ENCODE peak calls at places on chromosomes 6 and 20, in nine cellular contexts. T, G, N, D, A, K, Z, I and R are unnamed samples. For H3K27me3, the result is how much of the 10 kb centered on the place peaks cover.

GRCh38 chr20:39849664-39850063 is 839.4 kb downstream of the MAFB start:
- DNase-seq in T (peak), G (peak), N (peak), D (peak), A (peak), K (no peak), Z (peak), I (peak), R (peak)

GRCh38 chr6:30260036-30260504 is 46.9 kb upstream of the TRIM26 start:
- DNase-seq in T (peak), G (peak), N (peak), D (no peak), A (no peak), K (no peak), Z (peak), I (no peak), R (no peak)

GRCh38 chr20:771741-772464 is 3.6 kb upstream of the SLC52A3 start:
- DNase-seq in T (no peak), G (no peak), N (no peak), D (no peak), A (no peak), K (no peak), Z (no peak), I (no peak), R (no peak)

GRCh38 chr6:109010703-109011102 is 83.9 kb downstream of the SESN1 start:
- DNase-seq in T (peak), G (no peak), N (no peak), D (no peak), A (no peak), K (peak), Z (no peak), I (no peak), R (no peak)

GRCh38 chr20:19070681-19071441 is 141.6 kb upstream of the SLC24A3 start:
- DNase-seq in T (no peak), G (no peak), N (no peak), D (no peak), A (no peak), K (no peak), Z (no peak), I (no peak), R (no peak)

GRCh38 chr6:79269877-79270276 is 35.4 kb upstream of the HMGN3 start:
- DNase-seq in T (no peak), G (no peak), N (no peak), D (peak), A (no peak), K (no peak), Z (no peak), I (no peak), R (no peak)

GRCh38 chr6:154474636-154475428 is 35.7 kb downstream of the CNKSR3 start:
- DNase-seq in T (no peak), G (no peak), N (no peak), D (no peak), A (no peak), K (peak), Z (peak), I (no peak), R (no peak)

GRCh38 chr6:5139828-5140771 is 55.0 kb downstream of the PPP1R3G start:
- DNase-seq in T (peak), G (no peak), N (no peak), D (no peak), A (no peak), K (no peak), Z (no peak), I (no peak), R (peak)

GRCh38 chr20:38125157-38126056 is 39.7 kb downstream of the TGM2 start:
- DNase-seq in T (peak), G (peak), N (peak), D (peak), A (peak), K (peak), Z (peak), I (peak), R (peak)

GRCh38 chr6:35731736-35732532 is 4.9 kb upstream of the ARMC12 start:
- DNase-seq in T (peak), G (peak), N (peak), D (peak), A (peak), K (peak), Z (peak), I (peak), R (peak)

GRCh38 chr6:31407699-31408098 is 4.3 kb downstream of the MICA start:
- DNase-seq in T (no peak), G (no peak), N (no peak), D (no peak), A (no peak), K (peak), Z (no peak), I (no peak), R (no peak)

GRCh38 chr6:31402324-31403282 is 792 bp upstream of the MICA start:
- DNase-seq in T (peak), G (no peak), N (peak), D (peak), A (no peak), K (peak), Z (no peak), I (no peak), R (no peak)

GRCh38 chr6:31403283-31403989 is at the start of gene MICA:
- DNase-seq in T (peak), G (peak), N (peak), D (peak), A (peak), K (peak), Z (peak), I (peak), R (peak)

GRCh38 chr6:31401403-31401802 is 2.0 kb upstream of the MICA start:
- DNase-seq in T (peak), G (no peak), N (peak), D (no peak), A (peak), K (peak), Z (no peak), I (no peak), R (peak)

DNA sequence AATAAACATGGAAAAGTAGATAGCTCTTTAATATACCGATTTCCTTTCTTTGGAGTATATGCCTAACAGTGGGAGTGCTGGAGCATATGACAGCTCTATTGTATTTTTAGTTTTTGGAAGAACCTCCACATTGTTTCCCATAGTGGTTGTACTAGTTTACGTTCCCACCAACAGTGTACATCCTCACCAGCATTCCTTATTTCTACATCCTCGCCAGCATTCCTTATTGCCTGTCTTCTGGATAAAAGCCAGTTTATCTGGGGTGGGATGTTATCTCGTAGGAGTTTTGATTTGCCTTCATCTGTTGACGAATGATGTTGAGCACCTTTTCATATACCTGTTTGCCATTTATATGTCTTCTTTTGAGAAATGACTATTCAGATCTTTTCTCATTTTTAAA is 2.6 kb downstream of the MICA start:
- DNase-seq in T (no peak), G (no peak), N (no peak), D (no peak), A (no peak), K (no peak), Z (no peak), I (no peak), R (no peak)
- H3K27me3 ChIP-seq in T (under half), G (under half), N (under half), D (under half), A (under half), K (under half), Z (under half), I (under half), R (under half)

GRCh38 chr20:48735112-48735511 is 92.7 kb downstream of the PREX1 start:
- DNase-seq in T (no peak), G (no peak), N (no peak), D (no peak), A (no peak), K (no peak), Z (no peak), I (no peak), R (no peak)
- H3K27ac ChIP-seq in T (no peak), G (no peak), N (no peak), D (no peak), A (no peak), K (no peak), Z (no peak), I (no peak), R (no peak)

GRCh38 chr6:38773338-38773737 is 58.2 kb downstream of the DNAH8 start:
- DNase-seq in T (no peak), G (no peak), N (peak), D (no peak), A (no peak), K (peak), Z (peak), I (no peak), R (no peak)
- TF ChIP-seq CTCF in T (no peak), G (no peak), N (peak), D (no peak), A (no peak), K (peak), Z (peak), I (no peak), R (no peak)

GRCh38 chr6:165455488-165455887 is 146.1 kb upstream of the C6orf118 start:
- DNase-seq in T (peak), G (no peak), N (no peak), D (no peak), A (no peak), K (no peak), Z (no peak), I (no peak), R (no peak)
- H3K27me3 ChIP-seq in T (under half), G (under half), N (under half), D (under half), A (under half), K (under half), Z (under half), I (under half), R (under half)

DNA sequence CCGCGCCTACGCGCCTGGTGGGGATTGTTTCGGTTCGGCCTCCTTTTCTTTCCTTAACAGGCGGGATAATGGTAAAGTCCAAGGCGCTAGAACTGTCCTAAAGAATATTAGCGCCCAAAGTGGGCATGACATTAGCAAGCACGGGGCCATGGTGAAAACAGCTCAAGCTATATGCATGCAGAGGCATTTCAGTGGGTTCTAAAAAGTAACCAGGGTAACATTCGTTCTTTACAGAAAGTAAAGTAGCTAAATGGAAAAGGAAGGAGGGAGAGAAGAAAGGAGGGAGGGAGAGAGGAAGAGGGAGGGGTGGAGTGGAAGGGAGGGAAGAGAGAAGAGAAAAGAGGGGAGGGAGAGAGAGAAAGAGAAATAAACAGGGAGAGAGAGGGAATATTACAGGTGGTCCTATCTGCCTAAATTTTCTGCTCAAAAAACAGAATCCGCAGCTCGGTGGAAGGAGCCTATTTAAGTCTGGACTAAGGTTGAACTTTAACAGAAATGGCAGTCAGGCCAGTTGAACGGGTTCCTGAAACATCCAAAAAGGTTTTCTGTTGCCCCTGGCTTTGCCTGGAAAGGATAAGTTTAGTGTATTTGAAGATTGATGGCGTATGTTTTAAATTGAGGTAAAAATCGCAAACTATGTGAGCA is 2.0 kb downstream of the TFAP2B start:
- DNase-seq in T (no peak), G (no peak), N (no peak), D (no peak), A (no peak), K (peak), Z (no peak), I (no peak), R (no peak)
- H3K27ac ChIP-seq in T (no peak), G (no peak), N (no peak), D (no peak), A (no peak), K (no peak), Z (no peak), I (peak), R (no peak)

DNA sequence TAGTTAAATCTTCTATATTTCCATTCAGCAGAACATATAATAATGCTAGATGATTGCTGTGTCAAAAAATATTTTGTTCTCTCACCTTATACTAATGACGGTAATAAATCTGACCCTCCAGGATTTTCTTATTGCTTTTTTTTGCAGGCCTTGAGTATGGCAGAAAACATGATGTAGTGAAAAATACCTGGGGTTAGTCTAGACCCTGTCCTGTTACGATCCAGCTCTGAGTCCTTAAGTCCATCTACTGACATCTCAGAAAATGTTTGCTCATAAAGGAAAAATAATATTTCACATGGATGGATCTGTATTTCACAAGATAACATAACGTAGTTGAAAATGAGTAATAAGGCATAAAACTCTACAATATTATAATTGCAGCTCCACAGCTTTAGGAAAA is 277.0 kb downstream of the EPHA7 start:
- DNase-seq in T (no peak), G (no peak), N (no peak), D (no peak), A (no peak), K (no peak), Z (no peak), I (no peak), R (no peak)
- TF ChIP-seq CTCF in T (no peak), G (no peak), N (no peak), D (no peak), A (no peak), K (no peak), Z (no peak), I (no peak), R (no peak)

GRCh38 chr20:45157977-45158376 is 16.7 kb upstream of the PI3 start:
- DNase-seq in T (no peak), G (no peak), N (no peak), D (no peak), A (no peak), K (peak), Z (no peak), I (no peak), R (no peak)

GRCh38 chr20:45164906-45165305 is 9.8 kb upstream of the PI3 start:
- DNase-seq in T (no peak), G (no peak), N (no peak), D (no peak), A (no peak), K (no peak), Z (no peak), I (no peak), R (no peak)

GRCh38 chr20:45163071-45163803 is 11.5 kb upstream of the PI3 start:
- DNase-seq in T (no peak), G (no peak), N (no peak), D (no peak), A (no peak), K (no peak), Z (no peak), I (no peak), R (no peak)
- H3K27me3 ChIP-seq in T (under half), G (under half), N (under half), D (under half), A (under half), K (under half), Z (under half), I (under half), R (under half)

DNA sequence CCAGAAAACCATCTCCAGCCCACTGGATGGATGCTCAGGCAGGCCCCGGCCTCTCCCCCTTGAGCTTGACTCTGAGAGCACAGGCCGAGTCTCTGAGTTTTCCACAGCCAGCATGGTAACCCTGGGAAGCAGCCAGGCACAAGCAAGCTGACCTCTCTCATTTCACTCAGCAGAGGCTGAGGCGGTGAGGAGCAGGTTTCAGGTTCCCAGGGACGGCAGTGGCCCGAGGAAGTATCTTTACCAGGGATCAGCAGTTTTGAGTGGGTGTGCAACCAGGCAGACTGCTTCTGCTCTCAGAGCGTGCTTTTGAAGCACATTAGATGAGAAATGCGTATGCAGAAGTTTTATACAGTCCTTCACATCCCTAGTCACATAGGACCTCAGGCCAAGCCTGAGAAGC is 12.6 kb downstream of the HCK start:
- DNase-seq in T (no peak), G (no peak), N (no peak), D (no peak), A (no peak), K (no peak), Z (no peak), I (no peak), R (no peak)
- H3K27ac ChIP-seq in T (no peak), G (no peak), N (no peak), D (no peak), A (no peak), K (no peak), Z (no peak), I (no peak), R (no peak)

GRCh38 chr6:13212538-13212937 is 115.8 kb downstream of the TBC1D7 start:
- DNase-seq in T (no peak), G (no peak), N (no peak), D (no peak), A (no peak), K (no peak), Z (no peak), I (no peak), R (no peak)

GRCh38 chr6:13216236-13216933 is 112.0 kb downstream of the TBC1D7 start:
- DNase-seq in T (no peak), G (no peak), N (no peak), D (no peak), A (no peak), K (no peak), Z (no peak), I (no peak), R (no peak)

GRCh38 chr6:13217206-13217905 is 111.0 kb downstream of the TBC1D7 start:
- DNase-seq in T (no peak), G (no peak), N (no peak), D (no peak), A (no peak), K (no peak), Z (no peak), I (no peak), R (no peak)

GRCh38 chr6:13215390-13215789 is 112.9 kb downstream of the TBC1D7 start:
- DNase-seq in T (no peak), G (no peak), N (no peak), D (no peak), A (no peak), K (no peak), Z (no peak), I (no peak), R (no peak)

DNA sequence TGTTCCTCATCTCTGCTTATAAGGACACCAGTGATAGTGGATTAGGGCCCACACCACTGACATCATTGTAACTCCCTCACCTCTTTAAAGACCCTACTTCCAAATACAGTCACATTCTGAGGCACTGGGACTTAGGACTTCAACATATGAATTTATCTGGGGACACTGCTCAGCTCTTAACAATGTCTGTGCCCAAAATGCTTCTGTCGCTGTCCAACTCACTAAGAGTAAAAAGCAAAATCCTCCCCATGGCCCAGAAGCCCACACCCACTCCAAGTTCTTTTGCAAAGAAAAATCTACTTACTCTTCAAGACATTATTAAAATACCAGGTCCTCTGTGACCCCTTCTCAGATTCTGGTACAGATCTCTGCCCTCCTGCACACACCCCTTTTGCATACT is 116.2 kb downstream of the TBC1D7 start:
- DNase-seq in T (no peak), G (no peak), N (no peak), D (no peak), A (no peak), K (no peak), Z (no peak), I (no peak), R (no peak)
- TF ChIP-seq CTCF in T (no peak), G (no peak), N (no peak), D (no peak), A (no peak), K (no peak), Z (no peak), I (no peak), R (no peak)